ENCODE peak calls at places on chromosomes 5 and 9, in six cellular contexts. A, Q, I, W, V and T are unnamed samples.

GRCh38 chr5:27702339-27702820 is 664.0 kb upstream of the CDH9 start:
- DNase-seq in A (no peak), Q (no peak), I (peak; percentile 44), W (no peak), V (no peak), T (no peak)

GRCh38 chr5:99763021-99763814 is 772.0 kb upstream of the FAM174A start:
- DNase-seq in A (no peak), Q (no peak), I (no peak), W (no peak), V (no peak), T (no peak)

GRCh38 chr5:170216262-170216864 is 16.4 kb upstream of the C5orf58 start:
- DNase-seq in A (peak; percentile 64), Q (no peak), I (peak; percentile 29), W (peak; percentile 47), V (no peak), T (peak; percentile 92)

GRCh38 chr9:132288371-132288770 is 66.4 kb downstream of the SETX start:
- DNase-seq in A (peak; percentile 62), Q (no peak), I (no peak), W (no peak), V (no peak), T (no peak)

GRCh38 chr9:40884072-40884901 is 244.2 kb downstream of the FOXD4L6 start:
- DNase-seq in A (no peak), Q (no peak), I (no peak), W (no peak), V (peak; percentile 10), T (no peak)

GRCh38 chr5:150227606-150228273 is 37.9 kb downstream of the SLC6A7 start:
- DNase-seq in A (peak; percentile 37), Q (no peak), I (peak; percentile 20), W (no peak), V (no peak), T (no peak)

GRCh38 chr5:125227333-125228075 is 481.1 kb upstream of the ZNF608 start:
- DNase-seq in A (peak; percentile 3), Q (no peak), I (peak; percentile 39), W (no peak), V (no peak), T (no peak)

GRCh38 chr5:175652741-175653663 is 4.9 kb upstream of the HRH2 start:
- DNase-seq in A (no peak), Q (peak; percentile 62), I (peak; percentile 31), W (no peak), V (no peak), T (no peak)

GRCh38 chr5:149826574-149826973 is 96.5 kb downstream of the PPARGC1B start:
- DNase-seq in A (no peak), Q (no peak), I (no peak), W (no peak), V (no peak), T (no peak)

GRCh38 chr5:147310059-147310704 is 75.4 kb downstream of the STK32A start:
- DNase-seq in A (peak; percentile 59), Q (no peak), I (peak; percentile 43), W (no peak), V (no peak), T (no peak)

GRCh38 chr5:145812877-145813276 is 22.3 kb downstream of the PRELID2 start:
- DNase-seq in A (no peak), Q (no peak), I (no peak), W (no peak), V (no peak), T (no peak)

GRCh38 chr9:98225015-98225442 is 30.4 kb downstream of the TBC1D2 start:
- DNase-seq in A (no peak), Q (no peak), I (no peak), W (peak; percentile 97), V (no peak), T (no peak)

GRCh38 chr9:79371948-79372555 is 199.7 kb upstream of the TLE4 start:
- DNase-seq in A (peak; percentile 17), Q (no peak), I (no peak), W (no peak), V (no peak), T (no peak)

GRCh38 chr5:58818515-58818914 is 235.6 kb downstream of the RAB3C start:
- DNase-seq in A (no peak), Q (no peak), I (no peak), W (no peak), V (no peak), T (no peak)

GRCh38 chr5:137051165-137051564 is 448.0 kb downstream of the SPOCK1 start:
- DNase-seq in A (peak; percentile 31), Q (no peak), I (peak; percentile 16), W (no peak), V (no peak), T (peak; percentile 48)

GRCh38 chr5:32392039-32392438 is 52.5 kb downstream of the ZFR start:
- DNase-seq in A (no peak), Q (no peak), I (no peak), W (no peak), V (no peak), T (no peak)

GRCh38 chr5:65873181-65873580 is 53.2 kb upstream of the ERBIN start:
- DNase-seq in A (peak; percentile 23), Q (no peak), I (no peak), W (no peak), V (no peak), T (no peak)

GRCh38 chr5:74390306-74390637 is 250.3 kb downstream of the ENC1 start:
- DNase-seq in A (no peak), Q (no peak), I (no peak), W (no peak), V (no peak), T (no peak)

GRCh38 chr5:96342581-96342980 is 90.5 kb downstream of the PCSK1 start:
- DNase-seq in A (no peak), Q (no peak), I (no peak), W (no peak), V (no peak), T (no peak)

GRCh38 chr5:178590141-178590923 is at the start of gene COL23A1:
- DNase-seq in A (no peak), Q (peak; percentile 30), I (no peak), W (peak; percentile 71), V (peak; percentile 59), T (no peak)

GRCh38 chr5:148639081-148639480 is 15.2 kb downstream of the HTR4 start:
- DNase-seq in A (no peak), Q (no peak), I (no peak), W (peak; percentile 97), V (no peak), T (no peak)

GRCh38 chr5:115543931-115544370 is 624 bp downstream of the FEM1C start:
- DNase-seq in A (peak; percentile 32), Q (peak; percentile 50), I (peak; percentile 62), W (peak; percentile 42), V (peak; percentile 41), T (peak; percentile 81)

GRCh38 chr9:92726971-92727715 is 37.5 kb downstream of the BICD2 start:
- DNase-seq in A (no peak), Q (no peak), I (peak; percentile 94), W (no peak), V (no peak), T (peak; percentile 65)

GRCh38 chr9:85433046-85433445 is 308.7 kb downstream of the AGTPBP1 start:
- DNase-seq in A (no peak), Q (no peak), I (no peak), W (no peak), V (no peak), T (no peak)

GRCh38 chr5:149004559-149004958 is 58.3 kb downstream of the SH3TC2 start:
- DNase-seq in A (no peak), Q (no peak), I (no peak), W (no peak), V (no peak), T (no peak)

GRCh38 chr9:20209421-20210340 is 412.6 kb downstream of the MLLT3 start:
- DNase-seq in A (no peak), Q (peak; percentile 11), I (no peak), W (no peak), V (no peak), T (no peak)

GRCh38 chr5:155733935-155734334 is 593.0 kb upstream of the SGCD start:
- DNase-seq in A (no peak), Q (no peak), I (no peak), W (no peak), V (no peak), T (no peak)

GRCh38 chr5:20041326-20041977 is 53.5 kb upstream of the CDH18 start:
- DNase-seq in A (no peak), Q (no peak), I (no peak), W (no peak), V (no peak), T (no peak)